ENCODE peak calls at places on chromosomes 12 and 14, in five cellular contexts. F is A549, R is upper lobe of right lung, K is lower leg skin, N is mucosa of descending colon. T is an unnamed sample.

GRCh38 chr12:12620730-12621315 is 9.1 kb downstream of the CREBL2 start:
- DNase-seq in F (no peak), R (no peak), K (no peak), N (no peak), T (no peak)

GRCh38 chr12:63889721-63890509 is 45.4 kb downstream of the SRGAP1 start:
- DNase-seq in F (no peak), R (no peak), K (no peak), N (no peak), T (no peak)

GRCh38 chr14:26687438-26687837 is 89.6 kb upstream of the NOVA1 start:
- DNase-seq in F (no peak), R (no peak), K (no peak), N (no peak), T (no peak)

GRCh38 chr14:96104469-96105057 is 65.4 kb downstream of the C14orf132 start:
- DNase-seq in F (peak), R (peak), K (peak), N (peak), T (peak)

GRCh38 chr12:120394483-120395367 is 25.8 kb upstream of the MSI1 start:
- DNase-seq in F (no peak), R (peak), K (no peak), N (peak), T (no peak)

GRCh38 chr14:59576332-59577294 is at the start of gene CCDC175:
- DNase-seq in F (peak), R (peak), K (peak), N (peak), T (peak)

GRCh38 chr12:121165316-121165715 is 32.6 kb downstream of the P2RX7 start:
- DNase-seq in F (no peak), R (no peak), K (no peak), N (no peak), T (no peak)

GRCh38 chr12:12338528-12339168 is 11.4 kb downstream of the MANSC1 start:
- DNase-seq in F (no peak), R (no peak), K (peak), N (no peak), T (no peak)

GRCh38 chr12:65296503-65297265 is 18.2 kb downstream of the MSRB3 start:
- DNase-seq in F (no peak), R (no peak), K (no peak), N (no peak), T (no peak)

GRCh38 chr12:29771165-29771564 is 12.6 kb downstream of the TMTC1 start:
- DNase-seq in F (no peak), R (no peak), K (no peak), N (no peak), T (no peak)

GRCh38 chr12:118136559-118137003 is 657 bp downstream of the PEBP1 start:
- DNase-seq in F (peak), R (peak), K (peak), N (peak), T (no peak)

GRCh38 chr14:34911209-34912150 is 36.3 kb upstream of the BAZ1A start:
- DNase-seq in F (no peak), R (no peak), K (no peak), N (no peak), T (no peak)

GRCh38 chr14:100105357-100106169 is 40.3 kb downstream of the EVL start:
- DNase-seq in F (no peak), R (no peak), K (peak), N (no peak), T (no peak)

GRCh38 chr12:53599579-53599978 is 26.6 kb downstream of the ATF7 start:
- DNase-seq in F (no peak), R (no peak), K (no peak), N (no peak), T (no peak)
- TF ChIP-seq CTCF in F (no peak), R (no peak), K (no peak), N (no peak), T (no peak)

GRCh38 chr12:93225094-93225493 is 152.6 kb upstream of the NUDT4 start:
- DNase-seq in F (no peak), R (no peak), K (no peak), N (no peak), T (no peak)
- TF ChIP-seq CTCF in F (no peak), R (no peak), K (no peak), N (no peak), T (no peak)

DNA sequence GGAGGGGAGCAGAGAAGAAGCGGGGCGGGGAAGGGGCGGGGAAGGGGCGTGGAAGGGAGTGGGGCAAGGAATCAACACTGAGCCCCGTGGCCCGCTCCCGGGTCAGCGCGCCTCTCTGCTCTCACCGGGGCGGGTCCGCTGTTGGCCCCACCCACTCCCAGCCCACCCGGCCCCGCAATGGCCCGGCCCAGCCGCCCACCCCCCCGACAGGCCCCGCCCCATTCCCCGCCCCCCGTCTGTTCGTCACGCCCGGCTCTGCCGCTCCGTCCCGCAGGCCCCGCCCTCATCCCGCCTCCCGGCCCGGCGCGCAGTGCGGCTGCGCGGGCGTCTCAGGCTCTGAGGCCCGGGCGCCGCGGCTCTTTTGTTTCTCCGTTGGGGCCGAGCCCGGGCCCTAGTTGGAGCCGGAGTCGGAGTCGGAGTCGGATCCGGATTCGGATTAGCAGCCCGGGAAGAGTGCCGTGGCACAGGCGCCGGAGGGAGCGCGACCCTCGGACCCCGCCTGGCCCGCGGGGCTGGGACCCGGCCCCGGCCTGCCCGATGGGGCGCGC is at the start of gene ULK1:
- DNase-seq in F (peak), R (peak), K (peak), N (peak), T (peak)
- TF ChIP-seq CTCF in F (no peak), R (no peak), K (no peak), N (no peak), T (no peak)

GRCh38 chr12:132828706-132829534 is at the start of gene GOLGA3:
- DNase-seq in F (peak), R (peak), K (peak), N (peak), T (peak)

GRCh38 chr12:132831771-132832170 is 3.1 kb upstream of the GOLGA3 start:
- DNase-seq in F (no peak), R (no peak), K (no peak), N (no peak), T (no peak)

GRCh38 chr12:132825861-132826260 is 2.8 kb downstream of the GOLGA3 start:
- DNase-seq in F (no peak), R (no peak), K (no peak), N (no peak), T (no peak)

GRCh38 chr12:132825089-132825488 is 3.6 kb downstream of the GOLGA3 start:
- DNase-seq in F (no peak), R (no peak), K (no peak), N (no peak), T (no peak)

GRCh38 chr12:132827763-132828703 is 636 bp downstream of the GOLGA3 start:
- DNase-seq in F (peak), R (peak), K (peak), N (peak), T (no peak)
- TF ChIP-seq CTCF in F (no peak), R (no peak), K (no peak), N (no peak), T (no peak)

GRCh38 chr12:57248934-57249742 is 1.8 kb downstream of the STAC3 start:
- DNase-seq in F (no peak), R (no peak), K (no peak), N (no peak), T (no peak)
- TF ChIP-seq CTCF in F (no peak), R (no peak), K (no peak), N (no peak), T (no peak)

T was measured in ascending aorta.